ENCODE peak calls at places on chromosome 2, in ten cellular contexts. U, J, S, I, Q, R, L, C, D and F are unnamed samples.

GRCh38 chr2:129796216-129796615 is 183.2 kb upstream of the RAB6C start:
- DNase-seq in D (no peak), J (no peak), R (no peak), U (no peak), I (no peak), S (no peak), L (no peak), C (no peak), Q (no peak), F (no peak)

GRCh38 chr2:29281585-29281984 is 166.4 kb downstream of the CLIP4 start:
- DNase-seq in C (peak; percentile 40), R (no peak), S (peak; percentile 60), D (peak; percentile 30), I (peak; percentile 80), U (peak; percentile 20), L (no peak), J (no peak), Q (no peak), F (no peak)

GRCh38 chr2:60354713-60355112 is 198.7 kb downstream of the BCL11A start:
- DNase-seq in S (peak; percentile 82), J (no peak), U (no peak), C (no peak), I (no peak), L (no peak), Q (no peak), R (no peak), D (no peak), F (no peak)

GRCh38 chr2:54558188-54558975 is 102.3 kb downstream of the SPTBN1 start:
- DNase-seq in Q (no peak), I (peak; percentile 85), L (no peak), R (no peak), S (peak; percentile 79), J (no peak), C (peak; percentile 70), U (peak; percentile 46), D (peak; percentile 84), F (no peak)

GRCh38 chr2:64987001-64987962 is 1.9 kb upstream of the SLC1A4 start:
- DNase-seq in U (no peak), I (peak; percentile 39), D (no peak), S (peak; percentile 56), J (no peak), Q (no peak), C (no peak), L (peak; percentile 68), R (no peak), F (no peak)

GRCh38 chr2:106107509-106108131 is 86.5 kb downstream of the UXS1 start:
- DNase-seq in J (no peak), D (no peak), S (peak; percentile 71), Q (no peak), L (no peak), C (no peak), U (no peak), I (peak; percentile 19), R (peak; percentile 31), F (no peak)

GRCh38 chr2:165293439-165294420 is 54.5 kb downstream of the SCN2A start:
- DNase-seq in Q (peak; percentile 73), S (peak; percentile 88), J (no peak), U (peak; percentile 79), R (peak; percentile 65), I (peak; percentile 93), D (no peak), L (peak; percentile 56), C (peak; percentile 69), F (peak; percentile 55)

GRCh38 chr2:91442246-91442905 is 2750.9 kb downstream of the RPIA start:
- DNase-seq in U (no peak), S (peak; percentile 2), Q (no peak), C (no peak), D (peak; percentile 27), J (no peak), L (no peak), I (no peak), R (no peak), F (no peak)

GRCh38 chr2:240964854-240965295 is 33.5 kb upstream of the SNED1 start:
- DNase-seq in U (no peak), L (no peak), Q (no peak), D (peak; percentile 13), C (no peak), J (peak; percentile 9), R (no peak), I (no peak), S (no peak), F (no peak)

GRCh38 chr2:196703660-196704209 is 64.2 kb downstream of the CCDC150 start:
- DNase-seq in U (no peak), Q (no peak), R (no peak), D (no peak), J (no peak), C (no peak), S (peak; percentile 24), I (peak; percentile 32), L (no peak), F (no peak)

GRCh38 chr2:162184362-162184761 is 32.3 kb upstream of the GCG start:
- DNase-seq in S (no peak), C (no peak), D (no peak), R (no peak), J (no peak), I (no peak), L (no peak), U (no peak), Q (no peak), F (no peak)

GRCh38 chr2:88871336-88871735 is 179.9 kb downstream of the RPIA start:
- DNase-seq in D (no peak), L (no peak), S (no peak), J (no peak), Q (no peak), I (no peak), U (no peak), R (no peak), C (no peak), F (no peak)

GRCh38 chr2:156321243-156321904 is 11.1 kb downstream of the NR4A2 start:
- DNase-seq in S (no peak), C (no peak), J (no peak), I (no peak), Q (no peak), L (no peak), R (no peak), D (peak; percentile 44), U (no peak), F (no peak)

GRCh38 chr2:156317631-156318030 is 14.9 kb downstream of the NR4A2 start:
- DNase-seq in S (no peak), I (no peak), J (no peak), U (no peak), L (no peak), C (no peak), Q (no peak), D (no peak), R (no peak), F (no peak)

GRCh38 chr2:156320491-156320896 is 12.0 kb downstream of the NR4A2 start:
- DNase-seq in R (no peak), J (no peak), C (no peak), D (peak; percentile 38), S (no peak), Q (no peak), L (no peak), U (peak; percentile 57), I (no peak), F (no peak)

GRCh38 chr2:156322103-156322671 is 10.3 kb downstream of the NR4A2 start:
- DNase-seq in J (no peak), U (no peak), I (no peak), S (no peak), Q (no peak), R (no peak), C (no peak), L (no peak), D (no peak), F (no peak)

DNA sequence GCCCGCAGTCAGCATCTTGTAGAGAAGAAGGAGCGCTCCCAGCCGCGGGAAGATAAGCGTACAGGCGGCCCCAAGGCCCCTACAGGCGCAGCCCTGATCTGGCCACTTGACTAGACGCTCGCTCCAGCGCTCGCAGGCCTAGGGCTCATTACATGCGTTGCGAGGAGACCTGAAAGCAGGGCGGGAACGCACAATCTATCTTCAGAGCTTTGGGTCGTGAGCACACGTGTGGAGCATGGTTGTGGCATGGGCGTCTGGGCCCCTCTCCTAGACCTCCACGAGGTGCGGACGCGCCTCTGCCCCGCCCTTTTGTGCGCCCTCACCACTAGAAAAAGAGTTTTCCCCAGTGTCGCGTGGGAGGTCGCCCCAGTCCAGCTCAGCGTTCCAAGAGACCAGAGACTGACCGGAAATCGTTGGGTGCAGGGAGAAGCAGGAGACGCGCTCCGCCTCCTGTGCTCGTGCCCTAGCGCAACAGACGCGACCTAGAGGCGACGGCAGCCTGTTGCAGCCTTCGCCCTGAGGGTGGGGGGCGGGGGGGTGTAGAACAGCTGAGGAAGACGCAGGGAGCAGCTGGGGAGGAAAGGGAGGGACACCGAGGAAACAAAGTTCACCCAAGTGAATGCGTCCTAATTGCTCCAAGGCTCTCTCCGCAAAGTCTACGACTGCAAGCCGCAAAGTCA is 12.6 kb downstream of the NR4A2 start:
- DNase-seq in J (peak; percentile 53), U (peak; percentile 76), Q (no peak), I (no peak), D (peak; percentile 63), S (no peak), C (no peak), L (no peak), R (no peak), F (no peak)
- TF ChIP-seq CTCF in J (no peak), U (peak; percentile 28), Q (no peak), I (peak; percentile 26), D (no peak), S (no peak), C (no peak), L (no peak), R (no peak), F (peak; percentile 39)

GRCh38 chr2:151855111-151855510 is 26.9 kb upstream of the ARL5A start:
- DNase-seq in D (no peak), J (no peak), R (no peak), L (no peak), Q (no peak), I (no peak), U (no peak), C (no peak), S (no peak), F (no peak)
- H3K4me3 ChIP-seq in D (no peak overlapping the region), J (no peak overlapping the region), R (no peak overlapping the region), L (no peak overlapping the region), Q (no peak overlapping the region), I (no peak overlapping the region), U (no peak overlapping the region), C (no peak overlapping the region), S (no peak overlapping the region), F (no peak overlapping the region)

DNA sequence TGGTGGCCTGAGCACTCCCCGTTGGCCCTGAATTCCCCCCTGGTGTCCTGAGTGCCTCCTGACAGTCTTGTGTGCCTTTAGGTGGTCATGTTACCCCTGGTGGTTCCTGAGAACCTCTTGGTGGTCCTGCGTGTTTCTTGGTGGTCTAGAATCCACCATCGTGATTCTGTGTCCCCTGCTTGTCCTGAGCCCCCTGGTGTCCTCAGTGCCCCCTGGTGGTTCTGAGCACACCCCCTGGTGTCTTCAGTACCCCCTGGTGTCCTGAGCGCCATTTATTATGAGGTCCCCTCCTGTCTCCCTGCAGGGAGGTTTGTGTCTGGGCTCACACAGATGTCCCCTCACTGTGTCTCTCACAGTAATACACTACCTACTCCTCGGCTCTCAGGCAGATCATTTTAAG is 61.3 kb upstream of the MAL start:
- DNase-seq in R (no peak), L (no peak), J (no peak), C (no peak), S (no peak), I (no peak), U (no peak), D (no peak), Q (no peak), F (no peak)
- TF ChIP-seq CTCF in R (no peak), L (no peak), J (no peak), C (no peak), S (no peak), I (no peak), U (no peak), D (no peak), Q (no peak), F (no peak)

GRCh38 chr2:182393361-182393760 is 33.5 kb downstream of the PDE1A start:
- DNase-seq in U (no peak), D (no peak), C (no peak), S (no peak), L (no peak), I (no peak), R (no peak), Q (no peak), J (no peak), F (no peak)

GRCh38 chr2:182391443-182391842 is 35.4 kb downstream of the PDE1A start:
- DNase-seq in J (no peak), I (no peak), U (no peak), S (no peak), R (no peak), D (no peak), C (no peak), Q (no peak), L (no peak), F (no peak)
- H3K4me3 ChIP-seq in J (no peak overlapping the region), I (no peak overlapping the region), U (no peak overlapping the region), S (no peak overlapping the region), R (no peak overlapping the region), D (no peak overlapping the region), C (no peak overlapping the region), Q (no peak overlapping the region), L (no peak overlapping the region), F (no peak overlapping the region)